ENCODE peak calls at places on chromosomes 5 and 9, in seven cellular contexts. D, R, E, J, L, Z and C are unnamed samples. For H3K4me1, the result is how much of the 10 kb centered on the place peaks cover.

GRCh38 chr5:179260324-179261070 is 84.8 kb downstream of the ADAMTS2 start:
- DNase-seq in E (no peak), L (peak), D (no peak), R (no peak), J (no peak), Z (no peak), C (no peak)

GRCh38 chr9:104286792-104287191 is 192.7 kb downstream of the SMC2 start:
- DNase-seq in Z (no peak), J (no peak), D (no peak), E (peak), R (no peak), L (no peak), C (no peak)

GRCh38 chr9:35426627-35427026 is 63.3 kb upstream of the RUSC2 start:
- DNase-seq in L (no peak), Z (no peak), D (no peak), J (no peak), R (no peak), E (no peak), C (no peak)

GRCh38 chr5:392431-392988 is 50.5 kb upstream of the EXOC3 start:
- DNase-seq in E (no peak), L (no peak), J (peak), D (peak), R (peak), Z (peak), C (peak)

GRCh38 chr9:89768650-89769071 is 163.8 kb downstream of the GADD45G start:
- DNase-seq in E (no peak), Z (no peak), L (peak), D (no peak), J (no peak), R (no peak), C (no peak)

GRCh38 chr9:78030553-78031270 is 899 bp downstream of the GNAQ start:
- DNase-seq in Z (peak), J (peak), E (peak), D (peak), R (peak), L (peak), C (peak)

GRCh38 chr5:125412561-125413535 is 666.4 kb upstream of the ZNF608 start:
- DNase-seq in D (peak), L (peak), J (peak), Z (peak), E (peak), R (no peak), C (peak)

GRCh38 chr5:171598279-171599152 is 179.1 kb downstream of the FGF18 start:
- DNase-seq in J (no peak), Z (no peak), R (no peak), E (no peak), L (no peak), D (no peak), C (no peak)

GRCh38 chr9:86460211-86461002 is 106.2 kb upstream of the TUT7 start:
- DNase-seq in R (no peak), E (peak), Z (no peak), J (no peak), D (peak), L (no peak), C (no peak)

GRCh38 chr5:171537463-171537862 is 118.0 kb downstream of the FGF18 start:
- DNase-seq in J (no peak), Z (no peak), E (no peak), R (no peak), D (peak), L (no peak), C (no peak)

GRCh38 chr5:161278739-161279660 is 267.5 kb downstream of the GABRB2 start:
- DNase-seq in L (no peak), Z (no peak), R (no peak), E (no peak), J (no peak), D (no peak), C (no peak)

GRCh38 chr5:143557061-143557818 is 153.8 kb upstream of the NR3C1 start:
- DNase-seq in D (peak), J (no peak), E (peak), Z (no peak), R (no peak), L (no peak), C (no peak)

GRCh38 chr5:16749626-16750025 is 132.8 kb upstream of the RETREG1 start:
- DNase-seq in D (no peak), R (no peak), E (no peak), J (no peak), L (no peak), Z (no peak), C (no peak)

GRCh38 chr5:128097224-128097623 is 13.7 kb downstream of the SLC12A2 start:
- DNase-seq in R (no peak), D (no peak), J (no peak), L (no peak), Z (no peak), E (no peak), C (no peak)

GRCh38 chr5:136963521-136963920 is 535.6 kb downstream of the SPOCK1 start:
- DNase-seq in Z (no peak), J (no peak), R (no peak), D (no peak), L (no peak), E (no peak), C (no peak)

GRCh38 chr5:64958757-64959391 is 190.1 kb downstream of the CWC27 start:
- DNase-seq in R (no peak), Z (no peak), L (no peak), D (peak), J (peak), E (peak), C (no peak)

GRCh38 chr9:106468431-106468830 is 394.5 kb upstream of the ZNF462 start:
- DNase-seq in J (no peak), L (no peak), R (no peak), Z (no peak), D (no peak), E (no peak), C (no peak)

GRCh38 chr5:128920345-128921215 is 44.7 kb upstream of the SLC27A6 start:
- DNase-seq in L (no peak), E (peak), J (peak), Z (no peak), R (no peak), D (peak), C (no peak)

GRCh38 chr9:90880669-90881068 is 79.0 kb downstream of the SYK start:
- DNase-seq in L (no peak), E (no peak), R (no peak), D (no peak), J (no peak), Z (no peak), C (no peak)

GRCh38 chr5:140481758-140482157 is 65.7 kb upstream of the EIF4EBP3 start:
- DNase-seq in Z (no peak), J (no peak), R (no peak), E (peak), D (peak), L (no peak), C (no peak)

GRCh38 chr5:37717613-37718431 is 122.0 kb downstream of the GDNF start:
- DNase-seq in L (no peak), D (peak), R (no peak), J (peak), E (peak), Z (peak), C (no peak)

GRCh38 chr5:98463676-98464075 is 309.8 kb upstream of the RGMB start:
- DNase-seq in D (no peak), Z (no peak), E (no peak), L (no peak), R (no peak), J (no peak), C (no peak)

GRCh38 chr5:137218471-137218870 is 280.7 kb downstream of the SPOCK1 start:
- DNase-seq in E (peak), Z (no peak), R (no peak), L (no peak), J (peak), D (peak), C (no peak)

GRCh38 chr9:16335788-16336580 is 534.5 kb downstream of the BNC2 start:
- DNase-seq in D (peak), E (peak), L (peak), Z (peak), R (no peak), J (peak), C (peak)

GRCh38 chr5:16660982-16661381 is 44.2 kb upstream of the RETREG1 start:
- DNase-seq in Z (no peak), L (no peak), E (no peak), R (no peak), J (no peak), D (no peak), C (no peak)

GRCh38 chr5:167814828-167815227 is 476.6 kb upstream of the WWC1 start:
- DNase-seq in Z (peak), E (peak), L (no peak), R (no peak), D (peak), J (no peak), C (no peak)

GRCh38 chr9:36725777-36726356 is 153.2 kb downstream of the MELK start:
- DNase-seq in Z (no peak), R (no peak), J (no peak), E (no peak), L (no peak), D (no peak), C (no peak)

GRCh38 chr9:70156729-70157128 is 102.0 kb upstream of the SMC5 start:
- DNase-seq in J (no peak), E (peak), D (peak), Z (no peak), L (no peak), R (no peak), C (no peak)

GRCh38 chr5:137648361-137648760 is 87.5 kb downstream of the KLHL3 start:
- DNase-seq in Z (no peak), D (no peak), L (no peak), E (no peak), R (no peak), J (no peak), C (no peak)

GRCh38 chr9:104553261-104553660 is 15.7 kb upstream of the OR13C8 start:
- DNase-seq in Z (no peak), L (no peak), E (no peak), J (no peak), D (peak), R (no peak), C (no peak)

GRCh38 chr5:153959134-153959957 is 79.4 kb downstream of the FAM114A2 start:
- DNase-seq in J (peak), L (no peak), Z (peak), E (peak), D (peak), R (no peak), C (no peak)

GRCh38 chr5:50711280-50711679 is 44.8 kb downstream of the PARP8 start:
- DNase-seq in D (no peak), J (no peak), E (no peak), L (no peak), R (peak), Z (no peak), C (no peak)

GRCh38 chr5:154863291-154864080 is 5.1 kb downstream of the CNOT8 start:
- DNase-seq in R (no peak), Z (no peak), L (no peak), D (no peak), E (no peak), J (no peak), C (no peak)

DNA sequence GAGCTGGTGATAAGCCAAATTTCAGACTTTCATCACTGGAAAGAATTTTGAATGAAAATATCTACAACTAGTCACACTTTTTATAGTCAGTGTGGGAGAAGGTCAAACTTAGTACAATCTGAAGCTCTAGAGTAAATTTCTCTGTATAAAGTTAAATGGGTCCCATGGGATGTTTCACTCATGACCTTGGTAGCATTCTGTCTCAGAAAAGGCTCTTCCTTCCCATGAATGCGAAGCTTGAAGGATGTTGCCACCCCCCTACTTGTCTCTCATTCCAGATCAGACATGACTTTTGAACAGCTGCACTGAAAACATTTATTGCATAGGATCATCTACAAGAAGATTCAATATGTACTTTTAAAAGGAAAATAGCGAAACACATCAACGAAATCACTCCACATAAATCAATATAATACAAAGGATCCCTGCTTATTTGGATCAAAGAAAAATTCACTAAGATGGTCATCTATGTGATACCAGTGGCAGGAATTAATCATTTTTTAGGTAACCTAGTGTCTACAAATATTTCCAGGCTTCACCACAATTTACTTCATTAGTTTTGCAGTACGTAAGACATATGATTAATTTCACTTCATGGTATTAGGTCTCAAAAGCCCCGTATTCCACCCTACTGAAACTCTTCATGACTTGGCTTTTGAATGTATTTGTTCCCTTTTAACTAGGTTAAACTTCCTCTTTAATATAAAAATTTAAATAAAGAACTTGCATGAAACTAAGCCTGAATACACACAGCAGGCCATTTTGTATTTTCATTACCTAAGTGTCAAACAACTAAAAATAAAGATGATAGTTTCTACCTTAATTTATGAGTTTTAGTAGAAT is 4.4 kb downstream of the ST8SIA4 start:
- DNase-seq in E (no peak), R (no peak), J (no peak), L (no peak), Z (no peak), D (no peak), C (no peak)
- H3K4me1 ChIP-seq in E (under half), R (under half), J (under half), L (under half), Z (under half), D (under half), C (under half)

DNA sequence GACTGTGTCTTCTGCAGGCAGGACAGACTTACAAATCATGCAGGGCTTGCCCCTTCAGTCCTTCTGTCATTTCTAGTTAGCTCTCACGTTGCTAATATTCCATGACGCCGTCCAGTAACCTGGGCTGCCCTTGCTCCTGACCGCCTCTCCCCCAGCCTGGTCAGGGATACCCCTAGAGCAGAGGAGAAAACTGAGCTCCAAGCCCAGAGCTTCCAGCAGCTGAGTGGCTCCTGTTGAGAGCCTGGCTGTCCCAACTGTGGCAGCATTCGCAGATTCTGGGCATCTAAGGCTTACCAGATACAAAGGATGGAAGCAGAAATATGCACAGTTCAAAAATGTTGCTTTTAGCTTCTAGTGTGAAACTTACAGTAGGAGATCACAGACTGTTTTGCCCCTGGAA is 185.2 kb downstream of the CD180 start:
- DNase-seq in E (no peak), R (no peak), D (no peak), L (no peak), Z (no peak), J (no peak), C (no peak)
- H3K4me3 ChIP-seq in E (no peak), R (no peak), D (peak), L (no peak), Z (no peak), J (no peak), C (no peak)

DNA sequence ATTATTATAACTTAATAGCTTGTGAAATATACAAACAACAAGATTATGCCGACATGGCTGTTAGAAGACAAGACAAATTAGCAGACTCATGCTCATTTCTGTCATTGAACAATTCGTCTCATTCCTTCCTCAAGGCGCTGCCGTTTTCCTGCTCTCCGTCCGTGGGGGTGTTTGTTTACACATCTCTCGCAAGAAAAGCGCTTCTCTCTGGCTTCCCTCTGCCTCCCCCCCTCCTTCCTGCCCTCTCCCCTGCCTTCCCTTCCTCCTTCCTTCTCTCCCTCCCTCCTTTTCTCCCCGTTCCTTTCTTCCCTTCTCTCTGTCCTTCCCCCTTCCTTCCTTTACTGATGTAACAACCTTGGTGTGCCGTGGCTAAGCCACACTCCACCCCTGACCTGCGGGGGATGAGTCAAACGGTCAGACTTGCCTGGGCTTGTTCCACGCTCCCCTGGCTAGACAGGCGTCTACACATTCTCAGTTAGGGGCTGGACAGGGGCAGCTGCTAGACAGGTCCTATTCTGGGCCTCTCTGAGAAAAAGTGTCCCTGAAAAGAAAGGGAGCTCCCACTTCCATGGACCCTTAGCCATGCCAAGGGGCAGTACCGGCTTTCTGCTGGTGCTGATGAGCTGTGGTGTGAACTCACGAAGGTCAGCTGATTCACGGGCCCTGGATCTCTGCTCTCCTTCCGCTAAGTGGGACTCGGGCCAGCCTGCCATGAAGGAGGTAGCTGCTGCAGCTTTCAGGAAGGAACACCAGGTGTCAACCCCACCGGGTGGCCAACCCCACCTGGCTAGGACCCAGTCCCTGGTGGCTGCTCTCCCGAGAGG is 32.0 kb upstream of the SPTLC1 start:
- DNase-seq in R (no peak), E (peak), J (peak), D (peak), L (peak), Z (peak), C (peak)
- H3K4me1 ChIP-seq in R (under half), E (under half), J (under half), D (under half), L (under half), Z (under half), C (under half)

GRCh38 chr5:149156435-149157083 is 15.3 kb downstream of the ABLIM3 start:
- DNase-seq in J (no peak), R (no peak), Z (no peak), L (no peak), D (no peak), E (no peak), C (no peak)

GRCh38 chr5:149160291-149160787 is 19.0 kb downstream of the ABLIM3 start:
- DNase-seq in J (no peak), Z (no peak), L (no peak), R (no peak), E (no peak), D (no peak), C (no peak)

GRCh38 chr5:149153751-149154610 is 12.7 kb downstream of the ABLIM3 start:
- DNase-seq in Z (no peak), R (no peak), D (peak), E (peak), J (peak), L (no peak), C (no peak)

GRCh38 chr5:149154629-149155028 is 13.3 kb downstream of the ABLIM3 start:
- DNase-seq in Z (no peak), R (no peak), L (no peak), E (no peak), D (peak), J (no peak), C (no peak)

GRCh38 chr5:149157330-149157729 is 16.0 kb downstream of the ABLIM3 start:
- DNase-seq in J (no peak), Z (no peak), E (no peak), R (no peak), D (no peak), L (no peak), C (no peak)
- H3K4me3 ChIP-seq in J (no peak), Z (no peak), E (no peak), R (no peak), D (no peak), L (no peak), C (no peak)

DNA sequence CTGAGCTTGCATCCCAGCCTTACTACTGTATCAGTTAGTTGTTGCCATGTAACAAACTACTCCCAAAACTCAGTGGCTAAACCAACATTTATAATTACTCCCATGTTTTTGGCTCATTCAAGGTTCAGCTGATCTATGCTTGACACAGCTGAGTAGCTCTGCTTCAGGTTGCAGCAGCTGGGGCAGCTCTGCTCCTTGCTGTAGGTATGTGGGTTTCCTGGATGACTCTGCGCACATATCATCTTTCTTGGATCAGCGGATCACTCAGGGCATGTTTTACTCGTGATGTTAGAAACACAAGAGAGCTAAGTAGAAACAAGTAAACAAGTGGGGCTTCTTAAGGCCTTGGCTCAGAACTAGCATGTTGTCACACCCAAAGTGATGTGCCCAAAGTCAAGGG is 15.1 kb downstream of the TEK start:
- DNase-seq in R (no peak), D (peak), E (no peak), J (no peak), L (no peak), Z (no peak), C (no peak)
- H3K4me1 ChIP-seq in R (under half), D (under half), E (under half), J (under half), L (under half), Z (under half), C (under half)

GRCh38 chr5:148830220-148830619 is 3.8 kb downstream of the ADRB2 start:
- DNase-seq in J (no peak), Z (no peak), L (no peak), D (no peak), R (no peak), E (no peak), C (no peak)

GRCh38 chr5:148827723-148828122 is 1.3 kb downstream of the ADRB2 start:
- DNase-seq in D (no peak), L (no peak), E (no peak), J (no peak), R (no peak), Z (no peak), C (no peak)

GRCh38 chr5:148828461-148829247 is 2.2 kb downstream of the ADRB2 start:
- DNase-seq in E (no peak), D (peak), R (no peak), Z (no peak), J (no peak), L (no peak), C (no peak)

GRCh38 chr5:148829248-148829594 is 2.8 kb downstream of the ADRB2 start:
- DNase-seq in D (no peak), Z (no peak), L (no peak), R (no peak), E (no peak), J (no peak), C (no peak)

DNA sequence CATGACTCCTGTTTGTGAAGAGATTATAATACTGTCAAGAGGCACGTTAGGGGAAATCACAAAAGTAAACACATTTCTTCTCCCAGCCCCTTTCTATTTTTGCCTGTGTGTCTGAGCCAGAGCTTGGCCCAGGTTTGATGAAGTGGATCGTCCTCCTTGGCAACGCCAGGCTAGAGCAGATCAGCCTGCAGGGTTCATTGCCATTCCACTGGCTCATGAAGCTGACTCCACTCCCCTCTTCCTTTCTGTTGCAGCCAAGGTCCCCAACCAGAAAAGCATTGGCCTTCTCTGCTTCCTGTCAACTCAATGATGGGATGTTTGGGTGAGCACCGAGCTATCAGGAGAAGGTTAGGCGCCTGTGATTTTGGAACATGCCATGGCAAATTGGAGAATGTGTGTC is 3.3 kb downstream of the ADRB2 start:
- DNase-seq in E (no peak), R (no peak), L (no peak), Z (no peak), J (no peak), D (no peak), C (no peak)
- H3K4me3 ChIP-seq in E (peak), R (peak), L (no peak), Z (peak), J (no peak), D (no peak), C (no peak)